ENCODE peak calls at places on chromosomes 12 and 14, in nine cellular contexts. A, F, X, V, J, W, T, G and E are unnamed samples.
A peak's percentile ranks its signal among the peaks of the same experiment; 100 is the strongest.

GRCh38 chr14:89625208-89625987 is 208.4 kb upstream of the FOXN3 start:
- DNase-seq in A (no peak), F (no peak), X (no peak), V (no peak), J (no peak), W (no peak), T (peak; percentile 54), G (peak; percentile 21), E (no peak)

GRCh38 chr12:6092784-6093722 is 31.4 kb downstream of the VWF start:
- DNase-seq in A (peak; percentile 89), F (no peak), X (peak; percentile 66), V (no peak), J (no peak), W (peak; percentile 91), T (no peak), G (no peak), E (peak; percentile 78)

GRCh38 chr12:19171731-19172130 is 42.2 kb downstream of the PLEKHA5 start:
- DNase-seq in A (peak; percentile 28), F (no peak), X (no peak), V (no peak), J (no peak), W (peak; percentile 48), T (no peak), G (no peak), E (no peak)

GRCh38 chr14:100504372-100505078 is 82.7 kb downstream of the BEGAIN start:
- DNase-seq in A (peak; percentile 34), F (no peak), X (no peak), V (no peak), J (no peak), W (peak; percentile 34), T (no peak), G (no peak), E (no peak)

GRCh38 chr12:62575036-62575435 is 108.4 kb downstream of the MON2 start:
- DNase-seq in A (no peak), F (no peak), X (no peak), V (peak; percentile 11), J (no peak), W (no peak), T (no peak), G (no peak), E (no peak)

GRCh38 chr14:69299286-69300035 is 39.5 kb downstream of the GALNT16 start:
- DNase-seq in A (no peak), F (peak; percentile 22), X (no peak), V (no peak), J (no peak), W (no peak), T (no peak), G (no peak), E (no peak)

GRCh38 chr14:24273422-24273998 is 2.1 kb upstream of the RABGGTA start:
- DNase-seq in A (no peak), F (no peak), X (no peak), V (no peak), J (no peak), W (no peak), T (peak; percentile 40), G (no peak), E (no peak)

GRCh38 chr12:106897082-106897481 is 58.6 kb upstream of the TMEM263 start:
- DNase-seq in A (peak; percentile 23), F (no peak), X (no peak), V (no peak), J (no peak), W (peak; percentile 26), T (peak; percentile 31), G (no peak), E (no peak)

GRCh38 chr12:31650927-31651326 is 8.6 kb upstream of the ETFBKMT start:
- DNase-seq in A (peak; percentile 6), F (no peak), X (peak; percentile 24), V (no peak), J (no peak), W (peak; percentile 69), T (no peak), G (no peak), E (no peak)

GRCh38 chr12:33044447-33044846 is 147.9 kb upstream of the PKP2 start:
- DNase-seq in A (no peak), F (no peak), X (no peak), V (no peak), J (no peak), W (no peak), T (no peak), G (no peak), E (no peak)

GRCh38 chr14:37457334-37457733 is 137.7 kb downstream of the FOXA1 start:
- DNase-seq in A (no peak), F (no peak), X (no peak), V (no peak), J (no peak), W (no peak), T (no peak), G (no peak), E (no peak)

GRCh38 chr14:35374273-35374681 is 30.3 kb downstream of the NFKBIA start:
- DNase-seq in A (peak; percentile 94), F (no peak), X (peak; percentile 51), V (no peak), J (no peak), W (peak; percentile 98), T (no peak), G (no peak), E (peak; percentile 84)

GRCh38 chr12:69988601-69989194 is 163.7 kb downstream of the MYRFL start:
- DNase-seq in A (peak; percentile 4), F (no peak), X (no peak), V (no peak), J (no peak), W (peak; percentile 67), T (no peak), G (no peak), E (no peak)

GRCh38 chr12:108612788-108613282 is 15.0 kb upstream of the TMEM119 start:
- DNase-seq in A (no peak), F (no peak), X (no peak), V (no peak), J (no peak), W (no peak), T (no peak), G (no peak), E (no peak)

GRCh38 chr12:49410833-49411232 is 43.6 kb downstream of the SPATS2 start:
- DNase-seq in A (no peak), F (no peak), X (no peak), V (no peak), J (no peak), W (no peak), T (no peak), G (no peak), E (no peak)

GRCh38 chr12:120013659-120014380 is 24.8 kb downstream of the BICDL1 start:
- DNase-seq in A (no peak), F (no peak), X (no peak), V (peak; percentile 65), J (peak; percentile 47), W (no peak), T (no peak), G (no peak), E (no peak)

GRCh38 chr12:128966411-128966810 is 113.1 kb downstream of the GLT1D1 start:
- DNase-seq in A (no peak), F (no peak), X (no peak), V (no peak), J (no peak), W (no peak), T (no peak), G (no peak), E (no peak)

GRCh38 chr12:47808049-47808448 is 11.7 kb downstream of the HDAC7 start:
- DNase-seq in A (peak; percentile 28), F (no peak), X (no peak), V (peak; percentile 76), J (peak; percentile 65), W (peak; percentile 65), T (peak; percentile 73), G (no peak), E (peak; percentile 56)

GRCh38 chr14:30621354-30621953 is 665 bp upstream of the SCFD1 start:
- DNase-seq in A (peak; percentile 4), F (peak; percentile 11), X (no peak), V (peak; percentile 4), J (no peak), W (no peak), T (peak; percentile 17), G (no peak), E (no peak)

GRCh38 chr12:57216014-57216891 is at the start of gene NXPH4:
- DNase-seq in A (no peak), F (no peak), X (peak; percentile 47), V (peak; percentile 78), J (no peak), W (peak; percentile 43), T (peak; percentile 79), G (no peak), E (no peak)

GRCh38 chr14:94307410-94307992 is 14.4 kb upstream of the SERPINA10 start:
- DNase-seq in A (no peak), F (no peak), X (no peak), V (no peak), J (no peak), W (no peak), T (no peak), G (no peak), E (no peak)

GRCh38 chr12:100248886-100249285 is 18.0 kb downstream of the DEPDC4 start:
- DNase-seq in A (no peak), F (no peak), X (no peak), V (no peak), J (no peak), W (peak; percentile 58), T (no peak), G (no peak), E (no peak)

GRCh38 chr12:76085159-76085868 is 829 bp upstream of the NAP1L1 start:
- DNase-seq in A (peak; percentile 14), F (no peak), X (no peak), V (peak; percentile 15), J (peak; percentile 43), W (peak; percentile 33), T (peak; percentile 17), G (no peak), E (no peak)

GRCh38 chr12:12804011-12804410 is 9.1 kb upstream of the DDX47 start:
- DNase-seq in A (no peak), F (no peak), X (no peak), V (no peak), J (no peak), W (peak; percentile 27), T (no peak), G (no peak), E (no peak)

GRCh38 chr12:93683410-93683809 is 6.2 kb downstream of the CRADD start:
- DNase-seq in A (no peak), F (no peak), X (no peak), V (no peak), J (no peak), W (no peak), T (no peak), G (no peak), E (no peak)

GRCh38 chr12:5840900-5841299 is 104.2 kb downstream of the ANO2 start:
- DNase-seq in A (no peak), F (no peak), X (no peak), V (no peak), J (no peak), W (no peak), T (no peak), G (no peak), E (no peak)